ENCODE peak calls at places on chromosomes 7 and 10, in seven cellular contexts. Y is stomach; C is sigmoid colon; S is MM.1S; F is GM23248; N is A549; E is naive thymus-derived CD4-positive, alpha-beta T cell. V is an unnamed sample.

GRCh38 chr7:148747274-148747673 is 48.6 kb downstream of the CUL1 start:
- DNase-seq in F (no peak), Y (no peak), E (no peak), C (no peak), N (no peak), S (peak), V (no peak)

GRCh38 chr7:11835260-11835659 is 3.3 kb upstream of the THSD7A start:
- DNase-seq in N (no peak), Y (no peak), F (peak), S (no peak), C (no peak), E (no peak), V (no peak)

GRCh38 chr10:4978870-4979269 is 15.7 kb downstream of the AKR1C1 start:
- DNase-seq in C (no peak), S (no peak), Y (no peak), N (no peak), F (no peak), E (no peak), V (no peak)

GRCh38 chr7:70415179-70415972 is 716.6 kb upstream of the GALNT17 start:
- DNase-seq in Y (no peak), S (no peak), N (no peak), E (no peak), C (no peak), F (no peak), V (no peak)

GRCh38 chr7:140678816-140679130 is 6.0 kb downstream of the ADCK2 start:
- DNase-seq in C (no peak), F (no peak), Y (peak), S (no peak), N (no peak), E (no peak), V (no peak)

GRCh38 chr10:43265799-43266721 is 805 bp downstream of the RASGEF1A start:
- DNase-seq in F (peak), S (no peak), Y (peak), C (no peak), E (peak), N (peak), V (peak)

GRCh38 chr7:100723732-100724275 is 3.5 kb downstream of the EPO start:
- DNase-seq in C (no peak), S (no peak), Y (no peak), F (no peak), N (no peak), E (no peak), V (no peak)

GRCh38 chr10:35640951-35641429 is 1.1 kb downstream of the FZD8 start:
- DNase-seq in F (peak), N (peak), E (peak), Y (peak), C (peak), S (peak), V (peak)

GRCh38 chr7:34247468-34247867 is 342.1 kb downstream of the BMPER start:
- DNase-seq in N (no peak), Y (no peak), C (no peak), F (peak), E (no peak), S (no peak), V (no peak)

GRCh38 chr7:142158741-142159496 is 47.4 kb downstream of the MGAM2 start:
- DNase-seq in N (no peak), Y (no peak), C (no peak), S (no peak), E (no peak), F (no peak), V (no peak)

GRCh38 chr10:124659380-124659779 is 84.8 kb downstream of the FAM53B start:
- DNase-seq in S (no peak), F (no peak), N (no peak), E (no peak), Y (no peak), C (no peak), V (no peak)

GRCh38 chr7:81788241-81788640 is 18.4 kb upstream of the HGF start:
- DNase-seq in E (no peak), Y (no peak), F (no peak), C (no peak), N (no peak), S (no peak), V (no peak)

GRCh38 chr7:38409524-38409923 is 136.1 kb upstream of the TARP start:
- DNase-seq in N (no peak), F (no peak), E (no peak), C (no peak), S (no peak), Y (no peak), V (no peak)

GRCh38 chr10:96289218-96289910 is 14.9 kb upstream of the DNTT start:
- DNase-seq in S (no peak), C (no peak), F (no peak), Y (no peak), N (no peak), E (no peak), V (no peak)

GRCh38 chr10:29408847-29409240 is 120.0 kb downstream of the LYZL1 start:
- DNase-seq in C (no peak), Y (no peak), F (no peak), S (no peak), N (no peak), E (peak), V (no peak)

GRCh38 chr7:50599385-50599784 is 34.2 kb upstream of the DDC start:
- DNase-seq in Y (no peak), E (no peak), C (no peak), N (no peak), F (no peak), S (no peak), V (no peak)

GRCh38 chr7:99631311-99632109 is 14.8 kb downstream of the ZSCAN25 start:
- DNase-seq in Y (no peak), F (peak), E (no peak), S (no peak), C (no peak), N (peak), V (no peak)

GRCh38 chr10:77006836-77007511 is 630.6 kb downstream of the KCNMA1 start:
- DNase-seq in N (no peak), F (peak), C (no peak), S (no peak), Y (no peak), E (no peak), V (no peak)

GRCh38 chr7:35544028-35544742 is 150.8 kb downstream of the HERPUD2 start:
- DNase-seq in E (no peak), Y (no peak), S (no peak), C (no peak), N (no peak), F (no peak), V (no peak)

GRCh38 chr7:78760620-78761355 is 692.7 kb downstream of the MAGI2 start:
- DNase-seq in F (no peak), E (no peak), C (no peak), Y (no peak), S (no peak), N (no peak), V (no peak)

GRCh38 chr7:14305233-14305866 is 315.9 kb upstream of the ETV1 start:
- DNase-seq in F (no peak), N (no peak), E (no peak), Y (no peak), C (no peak), S (no peak), V (no peak)

GRCh38 chr10:33273295-33274002 is 61.0 kb downstream of the NRP1 start:
- DNase-seq in N (peak), Y (peak), E (no peak), F (peak), C (peak), S (no peak), V (peak)

GRCh38 chr7:104529567-104529966 is 201.2 kb downstream of the LHFPL3 start:
- DNase-seq in C (no peak), F (peak), Y (no peak), S (no peak), E (no peak), N (no peak), V (no peak)

GRCh38 chr10:52474265-52474664 is 160.2 kb downstream of the DKK1 start:
- DNase-seq in Y (no peak), F (no peak), E (no peak), S (no peak), C (no peak), N (no peak), V (no peak)
- H3K27ac ChIP-seq in Y (no peak), F (no peak), E (no peak), S (no peak), C (no peak), N (peak), V (no peak)

GRCh38 chr10:80357000-80357803 is 621 bp downstream of the DYDC2 start:
- DNase-seq in N (no peak), C (no peak), E (no peak), S (no peak), Y (no peak), F (no peak), V (no peak)

GRCh38 chr10:80351220-80351619 is 5.3 kb downstream of the DYDC1 start:
- DNase-seq in E (no peak), C (no peak), N (no peak), S (no peak), F (no peak), Y (no peak), V (no peak)

GRCh38 chr10:80359644-80360043 is 3.1 kb downstream of the DYDC2 start:
- DNase-seq in Y (no peak), E (no peak), S (no peak), C (peak), N (no peak), F (no peak), V (no peak)

GRCh38 chr10:80357804-80358125 is 1.2 kb downstream of the DYDC2 start:
- DNase-seq in S (no peak), Y (no peak), N (no peak), C (no peak), F (no peak), E (no peak), V (no peak)

GRCh38 chr10:80356563-80356999 is at the start of the genes DYDC1 and DYDC2:
- DNase-seq in Y (peak), N (no peak), E (peak), S (peak), F (peak), C (peak), V (peak)
- H3K4me3 ChIP-seq in Y (peak), N (peak), E (no peak), S (peak), F (no peak), C (peak), V (peak)

GRCh38 chr10:63544418-63544817 is 23.2 kb downstream of the REEP3 start:
- DNase-seq in C (no peak), Y (no peak), N (no peak), E (no peak), S (no peak), F (no peak), V (no peak)
- H3K27ac ChIP-seq in C (no peak), Y (no peak), N (no peak), E (no peak), S (no peak), F (no peak), V (no peak)

DNA sequence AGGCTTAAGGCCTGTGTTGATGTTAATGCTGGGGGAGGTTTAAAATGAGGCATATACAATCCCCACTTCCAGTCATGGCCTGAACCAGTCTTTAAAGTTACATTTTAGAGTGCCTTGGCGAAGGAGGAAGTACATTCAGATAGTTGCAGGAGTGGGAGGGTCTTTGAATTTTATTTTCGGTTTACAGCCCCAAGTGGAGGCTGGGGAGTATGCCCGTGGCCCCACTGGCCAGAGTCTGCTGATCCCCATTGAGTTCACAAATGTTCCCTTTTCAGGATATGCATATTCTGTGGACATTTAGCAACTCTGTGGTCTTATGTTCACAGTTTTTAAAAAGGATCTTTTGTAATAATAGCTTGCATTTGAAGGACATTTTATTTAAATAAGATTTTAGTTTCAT is 165.8 kb upstream of the GDF10 start:
- DNase-seq in E (no peak), C (no peak), Y (no peak), S (no peak), F (no peak), N (no peak), V (no peak)
- H3K4me3 ChIP-seq in E (no peak), C (no peak), Y (no peak), S (no peak), F (no peak), N (no peak), V (no peak)

V was measured in RWPE2.